ENCODE peak calls at places on chromosome 7, in nine cellular contexts. One of them, this sample, is unnamed.

GRCh38 chr7:25391295-25391861 is 163.1 kb upstream of the NPVF start:
- DNase-seq in nephron progenitor cell: no peak
- DNase-seq in BJ: no peak
- DNase-seq in HL-60: no peak
- DNase-seq in heart left ventricle: no peak
- DNase-seq in choroid plexus epithelial cell: peak
- DNase-seq in suprapubic skin: no peak
- DNase-seq in GM10248: no peak
- DNase-seq in retinal pigment epithelial cell: no peak
- DNase-seq in this sample: no peak

GRCh38 chr7:132228240-132228639 is 348.0 kb downstream of the PLXNA4 start:
- DNase-seq in nephron progenitor cell: no peak
- DNase-seq in BJ: no peak
- DNase-seq in HL-60: no peak
- DNase-seq in heart left ventricle: no peak
- DNase-seq in choroid plexus epithelial cell: no peak
- DNase-seq in suprapubic skin: no peak
- DNase-seq in GM10248: no peak
- DNase-seq in retinal pigment epithelial cell: no peak
- DNase-seq in this sample: no peak

GRCh38 chr7:79410345-79410744 is 43.1 kb downstream of the MAGI2 start:
- DNase-seq in nephron progenitor cell: no peak
- DNase-seq in BJ: no peak
- DNase-seq in HL-60: no peak
- DNase-seq in heart left ventricle: no peak
- DNase-seq in choroid plexus epithelial cell: no peak
- DNase-seq in suprapubic skin: no peak
- DNase-seq in GM10248: no peak
- DNase-seq in retinal pigment epithelial cell: no peak
- DNase-seq in this sample: no peak

GRCh38 chr7:130380861-130381455 is 664 bp downstream of the CPA1 start:
- DNase-seq in nephron progenitor cell: no peak
- DNase-seq in BJ: no peak
- DNase-seq in HL-60: no peak
- DNase-seq in heart left ventricle: no peak
- DNase-seq in choroid plexus epithelial cell: no peak
- DNase-seq in suprapubic skin: no peak
- DNase-seq in GM10248: no peak
- DNase-seq in retinal pigment epithelial cell: no peak
- DNase-seq in this sample: no peak

GRCh38 chr7:107937514-107937913 is 46.5 kb downstream of the DLD start:
- DNase-seq in nephron progenitor cell: no peak
- DNase-seq in BJ: no peak
- DNase-seq in HL-60: no peak
- DNase-seq in heart left ventricle: no peak
- DNase-seq in choroid plexus epithelial cell: peak
- DNase-seq in suprapubic skin: no peak
- DNase-seq in GM10248: no peak
- DNase-seq in retinal pigment epithelial cell: no peak
- DNase-seq in this sample: no peak

GRCh38 chr7:37912756-37913155 is 3.9 kb downstream of the SFRP4 start:
- DNase-seq in nephron progenitor cell: no peak
- DNase-seq in BJ: no peak
- DNase-seq in HL-60: no peak
- DNase-seq in heart left ventricle: no peak
- DNase-seq in choroid plexus epithelial cell: peak
- DNase-seq in suprapubic skin: no peak
- DNase-seq in GM10248: no peak
- DNase-seq in retinal pigment epithelial cell: no peak
- DNase-seq in this sample: no peak

GRCh38 chr7:70506463-70506862 is 625.5 kb upstream of the GALNT17 start:
- DNase-seq in nephron progenitor cell: peak
- DNase-seq in BJ: no peak
- DNase-seq in HL-60: no peak
- DNase-seq in heart left ventricle: no peak
- DNase-seq in choroid plexus epithelial cell: no peak
- DNase-seq in suprapubic skin: no peak
- DNase-seq in GM10248: no peak
- DNase-seq in retinal pigment epithelial cell: no peak
- DNase-seq in this sample: peak

GRCh38 chr7:93558705-93559614 is 15.6 kb downstream of the CALCR start:
- DNase-seq in nephron progenitor cell: no peak
- DNase-seq in BJ: no peak
- DNase-seq in HL-60: no peak
- DNase-seq in heart left ventricle: no peak
- DNase-seq in choroid plexus epithelial cell: peak
- DNase-seq in suprapubic skin: no peak
- DNase-seq in GM10248: no peak
- DNase-seq in retinal pigment epithelial cell: peak
- DNase-seq in this sample: no peak

GRCh38 chr7:79933144-79933543 is 201.5 kb upstream of the GNAI1 start:
- DNase-seq in nephron progenitor cell: no peak
- DNase-seq in BJ: no peak
- DNase-seq in HL-60: no peak
- DNase-seq in heart left ventricle: no peak
- DNase-seq in choroid plexus epithelial cell: peak
- DNase-seq in suprapubic skin: no peak
- DNase-seq in GM10248: no peak
- DNase-seq in retinal pigment epithelial cell: no peak
- DNase-seq in this sample: no peak

GRCh38 chr7:26856481-26856880 is 7.9 kb downstream of the SKAP2 start:
- DNase-seq in nephron progenitor cell: no peak
- DNase-seq in BJ: no peak
- DNase-seq in HL-60: no peak
- DNase-seq in heart left ventricle: no peak
- DNase-seq in choroid plexus epithelial cell: no peak
- DNase-seq in suprapubic skin: no peak
- DNase-seq in GM10248: no peak
- DNase-seq in retinal pigment epithelial cell: no peak
- DNase-seq in this sample: no peak

GRCh38 chr7:64312826-64313225 is 935 bp upstream of the ZNF736 start:
- DNase-seq in nephron progenitor cell: no peak
- DNase-seq in BJ: no peak
- DNase-seq in HL-60: no peak
- DNase-seq in heart left ventricle: no peak
- DNase-seq in choroid plexus epithelial cell: peak
- DNase-seq in suprapubic skin: no peak
- DNase-seq in GM10248: no peak
- DNase-seq in retinal pigment epithelial cell: no peak
- DNase-seq in this sample: no peak

GRCh38 chr7:77837966-77838365 is 39.4 kb downstream of the PHTF2 start:
- DNase-seq in nephron progenitor cell: no peak
- DNase-seq in BJ: no peak
- DNase-seq in HL-60: no peak
- DNase-seq in heart left ventricle: no peak
- DNase-seq in choroid plexus epithelial cell: no peak
- DNase-seq in suprapubic skin: no peak
- DNase-seq in GM10248: no peak
- DNase-seq in retinal pigment epithelial cell: no peak
- DNase-seq in this sample: no peak

GRCh38 chr7:157811946-157812345 is 475.1 kb downstream of the DNAJB6 start:
- DNase-seq in nephron progenitor cell: no peak
- DNase-seq in BJ: no peak
- DNase-seq in HL-60: no peak
- DNase-seq in heart left ventricle: no peak
- DNase-seq in choroid plexus epithelial cell: no peak
- DNase-seq in suprapubic skin: no peak
- DNase-seq in GM10248: no peak
- DNase-seq in retinal pigment epithelial cell: no peak
- DNase-seq in this sample: no peak

GRCh38 chr7:81120141-81120540 is 201.3 kb upstream of the SEMA3C start:
- DNase-seq in nephron progenitor cell: no peak
- DNase-seq in BJ: no peak
- DNase-seq in HL-60: no peak
- DNase-seq in heart left ventricle: no peak
- DNase-seq in choroid plexus epithelial cell: no peak
- DNase-seq in suprapubic skin: no peak
- DNase-seq in GM10248: no peak
- DNase-seq in retinal pigment epithelial cell: no peak
- DNase-seq in this sample: no peak

GRCh38 chr7:128827248-128827958 is 2.8 kb upstream of the FLNC start:
- DNase-seq in nephron progenitor cell: peak
- DNase-seq in BJ: no peak
- DNase-seq in HL-60: no peak
- DNase-seq in heart left ventricle: peak
- DNase-seq in choroid plexus epithelial cell: peak
- DNase-seq in suprapubic skin: no peak
- DNase-seq in GM10248: no peak
- DNase-seq in retinal pigment epithelial cell: no peak
- DNase-seq in this sample: no peak

GRCh38 chr7:20647908-20648776 is 32.7 kb downstream of the ABCB5 start:
- DNase-seq in nephron progenitor cell: peak
- DNase-seq in BJ: no peak
- DNase-seq in HL-60: peak
- DNase-seq in heart left ventricle: no peak
- DNase-seq in choroid plexus epithelial cell: peak
- DNase-seq in suprapubic skin: no peak
- DNase-seq in GM10248: no peak
- DNase-seq in retinal pigment epithelial cell: peak
- DNase-seq in this sample: peak

DNA sequence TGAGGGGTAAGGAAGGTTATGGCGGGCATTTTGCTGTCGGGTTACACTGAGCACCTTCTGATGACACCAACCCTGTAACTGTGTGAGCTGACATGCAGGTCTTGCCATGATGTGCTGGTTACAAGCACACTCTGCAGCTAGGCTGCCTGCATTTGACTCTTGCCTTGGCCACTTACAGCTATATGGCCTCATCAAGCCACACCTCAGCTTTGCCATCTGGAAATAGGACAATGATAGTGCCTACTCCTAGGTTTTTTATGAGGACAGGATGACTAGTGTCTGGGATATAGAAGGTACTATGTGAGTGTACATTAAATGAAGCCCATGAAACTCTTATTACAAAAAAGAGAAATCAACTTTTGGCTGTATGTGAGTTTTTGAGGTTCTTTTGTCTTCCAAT is 58.0 kb downstream of the AKR1B1 start:
- DNase-seq in nephron progenitor cell: no peak
- DNase-seq in BJ: no peak
- DNase-seq in HL-60: no peak
- DNase-seq in heart left ventricle: no peak
- DNase-seq in choroid plexus epithelial cell: no peak
- DNase-seq in suprapubic skin: no peak
- DNase-seq in GM10248: no peak
- DNase-seq in retinal pigment epithelial cell: no peak
- DNase-seq in this sample: no peak
- TF ChIP-seq CTCF in nephron progenitor cell: no peak
- TF ChIP-seq CTCF in BJ: no peak
- TF ChIP-seq CTCF in HL-60: no peak
- TF ChIP-seq CTCF in heart left ventricle: no peak
- TF ChIP-seq CTCF in choroid plexus epithelial cell: no peak
- TF ChIP-seq CTCF in suprapubic skin: no peak
- TF ChIP-seq CTCF in GM10248: no peak
- TF ChIP-seq CTCF in retinal pigment epithelial cell: no peak
- TF ChIP-seq CTCF in this sample: no peak

GRCh38 chr7:98211676-98212531 is 665 bp downstream of the BHLHA15 start:
- DNase-seq in nephron progenitor cell: no peak
- DNase-seq in BJ: no peak
- DNase-seq in HL-60: no peak
- DNase-seq in heart left ventricle: peak
- DNase-seq in choroid plexus epithelial cell: no peak
- DNase-seq in suprapubic skin: peak
- DNase-seq in GM10248: no peak
- DNase-seq in retinal pigment epithelial cell: no peak
- DNase-seq in this sample: no peak
- TF ChIP-seq CTCF in nephron progenitor cell: no peak
- TF ChIP-seq CTCF in BJ: no peak
- TF ChIP-seq CTCF in HL-60: no peak
- TF ChIP-seq CTCF in heart left ventricle: no peak
- TF ChIP-seq CTCF in choroid plexus epithelial cell: no peak
- TF ChIP-seq CTCF in suprapubic skin: no peak
- TF ChIP-seq CTCF in GM10248: no peak
- TF ChIP-seq CTCF in retinal pigment epithelial cell: no peak
- TF ChIP-seq CTCF in this sample: no peak

GRCh38 chr7:156503195-156503594 is 137.4 kb upstream of the RNF32 start:
- DNase-seq in nephron progenitor cell: no peak
- DNase-seq in BJ: no peak
- DNase-seq in HL-60: no peak
- DNase-seq in heart left ventricle: no peak
- DNase-seq in choroid plexus epithelial cell: peak
- DNase-seq in suprapubic skin: no peak
- DNase-seq in GM10248: no peak
- DNase-seq in retinal pigment epithelial cell: no peak
- DNase-seq in this sample: no peak
- TF ChIP-seq CTCF in nephron progenitor cell: no peak
- TF ChIP-seq CTCF in BJ: no peak
- TF ChIP-seq CTCF in HL-60: no peak
- TF ChIP-seq CTCF in heart left ventricle: no peak
- TF ChIP-seq CTCF in choroid plexus epithelial cell: no peak
- TF ChIP-seq CTCF in suprapubic skin: no peak
- TF ChIP-seq CTCF in GM10248: no peak
- TF ChIP-seq CTCF in retinal pigment epithelial cell: no peak
- TF ChIP-seq CTCF in this sample: peak

DNA sequence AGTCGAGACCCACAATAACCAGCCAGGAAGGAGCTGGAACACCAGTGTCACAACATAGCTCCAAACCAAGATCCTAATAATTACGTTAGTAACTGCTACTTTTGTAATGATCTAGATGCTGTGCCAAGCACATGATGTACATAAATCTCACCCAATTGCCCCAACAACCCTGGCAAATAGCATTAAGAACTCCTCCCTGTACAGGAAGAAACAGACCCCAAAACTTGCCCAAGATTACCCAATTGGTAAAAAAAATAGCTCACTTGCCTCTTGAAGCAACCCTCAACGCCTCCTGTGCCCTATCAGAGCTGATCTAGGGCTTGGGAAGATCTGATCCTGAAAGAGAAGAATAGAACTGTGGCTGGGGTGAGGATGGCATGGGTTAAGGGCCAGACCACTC is 628.7 kb upstream of the AUTS2 start:
- DNase-seq in nephron progenitor cell: no peak
- DNase-seq in BJ: no peak
- DNase-seq in HL-60: peak
- DNase-seq in heart left ventricle: no peak
- DNase-seq in choroid plexus epithelial cell: no peak
- DNase-seq in suprapubic skin: no peak
- DNase-seq in GM10248: no peak
- DNase-seq in retinal pigment epithelial cell: no peak
- DNase-seq in this sample: no peak
- TF ChIP-seq CTCF in nephron progenitor cell: no peak
- TF ChIP-seq CTCF in BJ: no peak
- TF ChIP-seq CTCF in HL-60: no peak
- TF ChIP-seq CTCF in heart left ventricle: no peak
- TF ChIP-seq CTCF in choroid plexus epithelial cell: no peak
- TF ChIP-seq CTCF in suprapubic skin: no peak
- TF ChIP-seq CTCF in GM10248: no peak
- TF ChIP-seq CTCF in retinal pigment epithelial cell: no peak
- TF ChIP-seq CTCF in this sample: no peak

DNA sequence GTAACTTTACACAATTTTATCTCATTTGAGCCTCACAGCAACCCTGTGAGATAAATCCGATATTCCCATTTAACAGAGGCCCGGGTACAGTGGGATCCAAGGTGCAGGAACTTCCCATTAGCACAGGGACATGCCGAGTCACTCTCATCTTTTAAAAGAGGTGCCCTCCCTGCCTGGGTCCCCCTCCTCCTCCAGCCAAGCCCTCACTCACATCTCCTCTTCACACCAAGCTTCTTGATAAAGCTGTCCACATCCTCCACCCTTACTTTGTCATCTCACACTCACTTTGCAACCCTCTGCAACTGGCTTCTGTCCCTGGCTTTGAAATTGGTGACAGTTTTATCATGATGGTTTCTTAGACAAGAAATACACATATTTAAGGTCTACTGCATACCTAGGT is 144.6 kb upstream of the RHEB start:
- DNase-seq in nephron progenitor cell: no peak
- DNase-seq in BJ: no peak
- DNase-seq in HL-60: no peak
- DNase-seq in heart left ventricle: no peak
- DNase-seq in choroid plexus epithelial cell: no peak
- DNase-seq in suprapubic skin: peak
- DNase-seq in GM10248: no peak
- DNase-seq in retinal pigment epithelial cell: no peak
- DNase-seq in this sample: no peak
- TF ChIP-seq CTCF in nephron progenitor cell: no peak
- TF ChIP-seq CTCF in BJ: no peak
- TF ChIP-seq CTCF in HL-60: no peak
- TF ChIP-seq CTCF in heart left ventricle: no peak
- TF ChIP-seq CTCF in choroid plexus epithelial cell: no peak
- TF ChIP-seq CTCF in suprapubic skin: no peak
- TF ChIP-seq CTCF in GM10248: no peak
- TF ChIP-seq CTCF in retinal pigment epithelial cell: no peak
- TF ChIP-seq CTCF in this sample: no peak

This sample was measured in neural crest cell.